ENCODE peak calls at places on chromosome 3, in nine cellular contexts. One of them, this sample, is unnamed.

GRCh38 chr3:115148142-115148790 is 1.2 kb upstream of the ZBTB20 start:
- DNase-seq in mucosa of descending colon: peak
- DNase-seq in GM12878: no peak
- DNase-seq in thoracic aorta: no peak
- DNase-seq in BE2C: no peak
- DNase-seq in NCI-H2081 treated with DMSO at 0.1 percent for 48 hours: no peak
- DNase-seq in activated CD8-positive, alpha-beta memory T cell treated with anti-CD3 and anti-CD28 coated beads for 4 hours: no peak
- DNase-seq in AG08396: no peak
- DNase-seq in neuronal stem cell: no peak
- DNase-seq in this sample: no peak

GRCh38 chr3:153289334-153289808 is 127.3 kb downstream of the RAP2B start:
- DNase-seq in mucosa of descending colon: no peak
- DNase-seq in GM12878: no peak
- DNase-seq in thoracic aorta: no peak
- DNase-seq in BE2C: no peak
- DNase-seq in NCI-H2081 treated with DMSO at 0.1 percent for 48 hours: no peak
- DNase-seq in activated CD8-positive, alpha-beta memory T cell treated with anti-CD3 and anti-CD28 coated beads for 4 hours: no peak
- DNase-seq in AG08396: no peak
- DNase-seq in neuronal stem cell: no peak
- DNase-seq in this sample: no peak

GRCh38 chr3:30034246-30034991 is 572.0 kb upstream of the TGFBR2 start:
- DNase-seq in mucosa of descending colon: no peak
- DNase-seq in GM12878: no peak
- DNase-seq in thoracic aorta: no peak
- DNase-seq in BE2C: no peak
- DNase-seq in NCI-H2081 treated with DMSO at 0.1 percent for 48 hours: no peak
- DNase-seq in activated CD8-positive, alpha-beta memory T cell treated with anti-CD3 and anti-CD28 coated beads for 4 hours: no peak
- DNase-seq in AG08396: no peak
- DNase-seq in neuronal stem cell: no peak
- DNase-seq in this sample: no peak

GRCh38 chr3:133962879-133963278 is 66.8 kb downstream of the SLCO2A1 start:
- DNase-seq in mucosa of descending colon: no peak
- DNase-seq in GM12878: no peak
- DNase-seq in thoracic aorta: no peak
- DNase-seq in BE2C: no peak
- DNase-seq in NCI-H2081 treated with DMSO at 0.1 percent for 48 hours: no peak
- DNase-seq in activated CD8-positive, alpha-beta memory T cell treated with anti-CD3 and anti-CD28 coated beads for 4 hours: no peak
- DNase-seq in AG08396: peak
- DNase-seq in neuronal stem cell: no peak
- DNase-seq in this sample: no peak

GRCh38 chr3:177385831-177386301 is 188.6 kb upstream of the TBL1XR1 start:
- DNase-seq in mucosa of descending colon: no peak
- DNase-seq in GM12878: no peak
- DNase-seq in thoracic aorta: no peak
- DNase-seq in BE2C: no peak
- DNase-seq in NCI-H2081 treated with DMSO at 0.1 percent for 48 hours: no peak
- DNase-seq in activated CD8-positive, alpha-beta memory T cell treated with anti-CD3 and anti-CD28 coated beads for 4 hours: no peak
- DNase-seq in AG08396: peak
- DNase-seq in neuronal stem cell: no peak
- DNase-seq in this sample: no peak

GRCh38 chr3:60552581-60552980 is 698.7 kb downstream of the FHIT start:
- DNase-seq in mucosa of descending colon: no peak
- DNase-seq in GM12878: no peak
- DNase-seq in thoracic aorta: no peak
- DNase-seq in BE2C: peak
- DNase-seq in NCI-H2081 treated with DMSO at 0.1 percent for 48 hours: no peak
- DNase-seq in activated CD8-positive, alpha-beta memory T cell treated with anti-CD3 and anti-CD28 coated beads for 4 hours: no peak
- DNase-seq in AG08396: no peak
- DNase-seq in neuronal stem cell: no peak
- DNase-seq in this sample: no peak

GRCh38 chr3:185420762-185421161 is 57.8 kb downstream of the MAP3K13 start:
- DNase-seq in mucosa of descending colon: peak
- DNase-seq in GM12878: peak
- DNase-seq in thoracic aorta: no peak
- DNase-seq in BE2C: no peak
- DNase-seq in NCI-H2081 treated with DMSO at 0.1 percent for 48 hours: peak
- DNase-seq in activated CD8-positive, alpha-beta memory T cell treated with anti-CD3 and anti-CD28 coated beads for 4 hours: no peak
- DNase-seq in AG08396: no peak
- DNase-seq in neuronal stem cell: no peak
- DNase-seq in this sample: peak

GRCh38 chr3:4864503-4864902 is 114.7 kb upstream of the BHLHE40 start:
- DNase-seq in mucosa of descending colon: no peak
- DNase-seq in GM12878: no peak
- DNase-seq in thoracic aorta: no peak
- DNase-seq in BE2C: no peak
- DNase-seq in NCI-H2081 treated with DMSO at 0.1 percent for 48 hours: no peak
- DNase-seq in activated CD8-positive, alpha-beta memory T cell treated with anti-CD3 and anti-CD28 coated beads for 4 hours: no peak
- DNase-seq in AG08396: no peak
- DNase-seq in neuronal stem cell: no peak
- DNase-seq in this sample: no peak

GRCh38 chr3:134314588-134315285 is 59.5 kb downstream of the AMOTL2 start:
- DNase-seq in mucosa of descending colon: no peak
- DNase-seq in GM12878: no peak
- DNase-seq in thoracic aorta: no peak
- DNase-seq in BE2C: no peak
- DNase-seq in NCI-H2081 treated with DMSO at 0.1 percent for 48 hours: no peak
- DNase-seq in activated CD8-positive, alpha-beta memory T cell treated with anti-CD3 and anti-CD28 coated beads for 4 hours: no peak
- DNase-seq in AG08396: no peak
- DNase-seq in neuronal stem cell: no peak
- DNase-seq in this sample: no peak

GRCh38 chr3:151085889-151086483 is 522 bp downstream of the MED12L start:
- DNase-seq in mucosa of descending colon: peak
- DNase-seq in GM12878: no peak
- DNase-seq in thoracic aorta: no peak
- DNase-seq in BE2C: peak
- DNase-seq in NCI-H2081 treated with DMSO at 0.1 percent for 48 hours: no peak
- DNase-seq in activated CD8-positive, alpha-beta memory T cell treated with anti-CD3 and anti-CD28 coated beads for 4 hours: no peak
- DNase-seq in AG08396: peak
- DNase-seq in neuronal stem cell: peak
- DNase-seq in this sample: peak

GRCh38 chr3:190601597-190601996 is 87.7 kb downstream of the IL1RAP start:
- DNase-seq in mucosa of descending colon: no peak
- DNase-seq in GM12878: no peak
- DNase-seq in thoracic aorta: no peak
- DNase-seq in BE2C: no peak
- DNase-seq in NCI-H2081 treated with DMSO at 0.1 percent for 48 hours: no peak
- DNase-seq in activated CD8-positive, alpha-beta memory T cell treated with anti-CD3 and anti-CD28 coated beads for 4 hours: no peak
- DNase-seq in AG08396: no peak
- DNase-seq in neuronal stem cell: no peak
- DNase-seq in this sample: peak

GRCh38 chr3:32577621-32578556 is 7.2 kb upstream of the DYNC1LI1 start:
- DNase-seq in mucosa of descending colon: peak
- DNase-seq in GM12878: peak
- DNase-seq in thoracic aorta: no peak
- DNase-seq in BE2C: no peak
- DNase-seq in NCI-H2081 treated with DMSO at 0.1 percent for 48 hours: no peak
- DNase-seq in activated CD8-positive, alpha-beta memory T cell treated with anti-CD3 and anti-CD28 coated beads for 4 hours: no peak
- DNase-seq in AG08396: peak
- DNase-seq in neuronal stem cell: no peak
- DNase-seq in this sample: peak